ENCODE peak calls at places on chromosomes 1 and 21, in eight cellular contexts. I is CD8-positive, alpha-beta T cell; G is IMR-90; C is WERI-Rb-1; O is HAP-1; E is pancreas; D is left ventricle myocardium inferior; K is AG04450. R is an unnamed sample.

GRCh38 chr1:160674415-160674814 is 27.6 kb upstream of the SLAMF1 start:
- DNase-seq in I (no peak), G (no peak), C (no peak), O (no peak), E (no peak), D (no peak), K (no peak), R (no peak)

GRCh38 chr1:97457446-97458089 is 463.3 kb downstream of the DPYD start:
- DNase-seq in I (no peak), G (no peak), C (no peak), O (no peak), E (no peak), D (no peak), K (no peak), R (no peak)

GRCh38 chr1:27237112-27237511 is 2.7 kb downstream of the WDTC1 start:
- DNase-seq in I (no peak), G (no peak), C (no peak), O (no peak), E (no peak), D (no peak), K (no peak), R (no peak)

GRCh38 chr1:119655160-119655559 is 7.1 kb upstream of the ZNF697 start:
- DNase-seq in I (no peak), G (peak; percentile 28), C (no peak), O (no peak), E (no peak), D (no peak), K (no peak), R (no peak)

GRCh38 chr1:178579562-178579961 is 66.7 kb downstream of the TEX35 start:
- DNase-seq in I (no peak), G (no peak), C (no peak), O (no peak), E (no peak), D (no peak), K (no peak), R (no peak)

GRCh38 chr1:53614231-53615021 is 124.5 kb downstream of the GLIS1 start:
- DNase-seq in I (no peak), G (no peak), C (no peak), O (no peak), E (no peak), D (no peak), K (no peak), R (no peak)

GRCh38 chr1:42142894-42143675 is 10.1 kb upstream of the GUCA2B start:
- DNase-seq in I (no peak), G (no peak), C (no peak), O (no peak), E (no peak), D (no peak), K (no peak), R (no peak)

GRCh38 chr1:66371233-66372005 is 162.5 kb upstream of the SGIP1 start:
- DNase-seq in I (no peak), G (peak; percentile 85), C (no peak), O (no peak), E (no peak), D (no peak), K (no peak), R (no peak)

GRCh38 chr1:181208076-181208475 is 119.6 kb downstream of the IER5 start:
- DNase-seq in I (no peak), G (no peak), C (no peak), O (no peak), E (no peak), D (no peak), K (no peak), R (no peak)

GRCh38 chr1:36888811-36889477 is 145.4 kb downstream of the GRIK3 start:
- DNase-seq in I (no peak), G (no peak), C (no peak), O (no peak), E (no peak), D (no peak), K (no peak), R (peak; percentile 4)

GRCh38 chr1:234893725-234894630 is 234.7 kb downstream of the TOMM20 start:
- DNase-seq in I (no peak), G (peak; percentile 80), C (no peak), O (no peak), E (peak; percentile 37), D (no peak), K (no peak), R (no peak)

GRCh38 chr1:110829955-110830553 is 42.9 kb upstream of the CD53 start:
- DNase-seq in I (peak; percentile 20), G (peak; percentile 17), C (peak; percentile 30), O (peak; percentile 40), E (no peak), D (no peak), K (no peak), R (peak; percentile 62)

GRCh38 chr1:158246650-158247049 is 7.6 kb upstream of the CD1A start:
- DNase-seq in I (no peak), G (no peak), C (no peak), O (no peak), E (no peak), D (no peak), K (no peak), R (no peak)

GRCh38 chr1:246801241-246802020 is 77.2 kb downstream of the SCCPDH start:
- DNase-seq in I (no peak), G (peak; percentile 7), C (no peak), O (no peak), E (no peak), D (no peak), K (no peak), R (no peak)

GRCh38 chr1:180857947-180858768 is 54.5 kb upstream of the KIAA1614 start:
- DNase-seq in I (no peak), G (no peak), C (no peak), O (no peak), E (no peak), D (no peak), K (no peak), R (no peak)

GRCh38 chr21:45393833-45394638 is 10.9 kb upstream of the COL18A1 start:
- DNase-seq in I (no peak), G (no peak), C (no peak), O (no peak), E (no peak), D (no peak), K (no peak), R (no peak)

GRCh38 chr1:19210772-19211549 is 895 bp upstream of the UBR4 start:
- DNase-seq in I (no peak), G (peak; percentile 36), C (no peak), O (no peak), E (no peak), D (no peak), K (no peak), R (peak; percentile 20)

GRCh38 chr1:83641828-83642443 is 357.0 kb downstream of the TTLL7 start:
- DNase-seq in I (no peak), G (no peak), C (no peak), O (no peak), E (no peak), D (peak; percentile 24), K (no peak), R (no peak)
- H3K4me3 ChIP-seq in I (no peak overlapping the region), G (no peak overlapping the region), C (no peak overlapping the region), O (no peak overlapping the region), E (no peak overlapping the region), D (peak overlapping the region; percentile 14), K (no peak overlapping the region), R (no peak overlapping the region)

DNA sequence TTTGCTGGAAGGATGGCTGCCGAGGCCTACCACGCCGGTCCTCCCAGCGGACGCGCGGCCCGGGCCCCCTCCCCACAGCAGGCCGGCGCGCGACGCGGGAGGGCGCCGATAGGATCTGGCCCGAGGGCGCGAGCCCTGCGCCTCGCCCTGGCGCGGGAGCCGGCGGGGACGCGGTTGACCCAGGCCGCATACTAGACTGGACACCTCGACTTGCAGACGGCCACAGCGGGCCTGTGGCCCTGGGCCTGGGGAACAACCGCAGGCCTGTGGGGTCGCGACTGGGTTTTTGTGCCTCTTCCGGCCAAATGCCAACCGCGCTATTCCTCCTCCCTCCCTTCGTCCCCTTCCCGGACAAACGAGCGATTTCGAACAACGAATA is 2.5 kb downstream of the NHLH2 start:
- DNase-seq in I (no peak), G (no peak), C (no peak), O (no peak), E (no peak), D (no peak), K (no peak), R (peak; percentile 75)
- H3K27me3 ChIP-seq in I (peaks cover 18% of the 10 kb centered on the region), G (peaks cover 61% of the 10 kb centered on the region), C (no peaks in the 10 kb centered on the region), O (no peaks in the 10 kb centered on the region), E (peaks cover 53% of the 10 kb centered on the region), D (peaks cover 99% of the 10 kb centered on the region), K (peaks cover 56% of the 10 kb centered on the region), R (peaks cover 52% of the 10 kb centered on the region)

GRCh38 chr1:109210058-109210457 is 3.7 kb upstream of the SARS1 start:
- DNase-seq in I (no peak), G (no peak), C (no peak), O (no peak), E (no peak), D (no peak), K (no peak), R (no peak)

GRCh38 chr1:109206324-109206723 is 7.4 kb upstream of the SARS1 start:
- DNase-seq in I (no peak), G (peak; percentile 52), C (no peak), O (no peak), E (no peak), D (no peak), K (no peak), R (no peak)

GRCh38 chr1:109207472-109208103 is 6.1 kb upstream of the SARS1 start:
- DNase-seq in I (no peak), G (no peak), C (no peak), O (no peak), E (no peak), D (no peak), K (no peak), R (no peak)

GRCh38 chr1:109208431-109208830 is 5.3 kb upstream of the SARS1 start:
- DNase-seq in I (no peak), G (no peak), C (no peak), O (no peak), E (no peak), D (no peak), K (no peak), R (no peak)

GRCh38 chr1:109208847-109209463 is 4.8 kb upstream of the SARS1 start:
- DNase-seq in I (no peak), G (peak; percentile 53), C (no peak), O (no peak), E (no peak), D (no peak), K (no peak), R (no peak)
- H3K4me3 ChIP-seq in I (no peak overlapping the region), G (no peak overlapping the region), C (no peak overlapping the region), O (no peak overlapping the region), E (peak overlapping the region; percentile 18), D (peak overlapping the region; percentile 41), K (no peak overlapping the region), R (no peak overlapping the region)

DNA sequence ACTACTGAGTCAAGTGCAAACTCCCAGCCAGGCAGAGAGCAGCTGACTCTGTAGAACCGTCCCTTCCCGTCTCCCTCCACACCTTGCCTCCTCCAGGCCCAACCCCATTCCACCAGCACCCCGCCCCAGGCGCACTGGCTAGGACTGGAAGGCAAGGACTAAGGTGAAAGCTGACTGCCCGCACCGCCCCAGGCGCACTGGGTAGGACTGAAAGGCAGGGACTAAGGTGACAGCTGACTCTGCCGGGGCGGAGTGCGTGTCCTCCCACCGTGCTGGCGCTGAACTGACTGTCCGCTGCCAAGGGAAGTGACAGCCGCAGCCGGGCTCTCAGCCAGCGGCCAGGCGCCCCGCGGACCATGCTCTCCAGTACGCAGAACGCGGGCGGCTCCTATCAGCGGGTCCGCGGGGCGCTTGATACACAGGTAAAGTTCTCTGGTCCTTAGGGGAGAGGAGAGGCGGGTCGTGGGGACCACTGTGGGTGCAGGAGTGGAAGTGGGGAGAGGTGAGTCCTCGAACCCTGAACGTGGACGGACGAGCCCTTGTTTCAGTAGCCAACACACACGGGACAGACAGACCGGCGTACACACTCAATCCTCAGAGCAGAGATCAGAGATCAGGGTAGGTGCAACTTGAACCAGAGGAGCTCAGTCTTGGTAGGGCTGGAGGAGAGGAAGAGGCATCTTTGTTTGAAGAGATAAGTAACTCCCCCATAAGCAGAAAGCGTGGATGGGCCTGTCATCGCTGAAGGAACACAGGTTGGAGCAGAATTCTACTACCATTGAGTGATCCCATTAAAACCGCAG is 58.0 kb downstream of the RBM11 start:
- DNase-seq in I (no peak), G (no peak), C (no peak), O (no peak), E (peak; percentile 77), D (peak; percentile 65), K (no peak), R (peak; percentile 51)
- H3K27me3 ChIP-seq in I (no peaks in the 10 kb centered on the region), G (peaks cover 3% of the 10 kb centered on the region), C (no peaks in the 10 kb centered on the region), O (no peaks in the 10 kb centered on the region), E (no peaks in the 10 kb centered on the region), D (peaks cover 31% of the 10 kb centered on the region), K (no peaks in the 10 kb centered on the region), R (peaks cover 13% of the 10 kb centered on the region)